ENCODE peak calls at places on chromosomes 6 and 20, in four cellular contexts. D is Panc1, S is neural progenitor cell, U is fibroblast of mammary gland. R is an unnamed sample.

GRCh38 chr20:9609892-9610502 is 95.6 kb downstream of the LAMP5 start:
- DNase-seq in D (peak), S (peak), U (peak), R (peak)

GRCh38 chr6:141932685-141933084 is 200.0 kb upstream of the GJE1 start:
- DNase-seq in D (no peak), S (no peak), U (no peak), R (no peak)

GRCh38 chr6:142566628-142567396 is 265.0 kb downstream of the ADGRG6 start:
- DNase-seq in D (peak), S (peak), U (peak), R (peak)

GRCh38 chr6:89792881-89793280 is 26.7 kb downstream of the MDN1 start:
- DNase-seq in D (peak), S (peak), U (peak), R (peak)

GRCh38 chr6:37130704-37131103 is 39.2 kb upstream of the PIM1 start:
- DNase-seq in D (no peak), S (no peak), U (peak), R (no peak)

GRCh38 chr6:72984981-72985665 is 240.2 kb downstream of the KHDC1L start:
- DNase-seq in D (no peak), S (no peak), U (peak), R (no peak)

GRCh38 chr20:59151391-59151790 is 12.2 kb upstream of the ZNF831 start:
- DNase-seq in D (no peak), S (no peak), U (no peak), R (no peak)

GRCh38 chr20:44180814-44181213 is 6.2 kb downstream of the JPH2 start:
- DNase-seq in D (no peak), S (peak), U (no peak), R (peak)

GRCh38 chr6:32830936-32831335 is 7.6 kb downstream of the TAP2 start:
- DNase-seq in D (no peak), S (no peak), U (no peak), R (no peak)

GRCh38 chr20:45080867-45081616 is 19.9 kb downstream of the KCNS1 start:
- DNase-seq in D (no peak), S (no peak), U (no peak), R (no peak)

GRCh38 chr20:57849868-57850215 is 140.0 kb upstream of the PMEPA1 start:
- DNase-seq in D (no peak), S (peak), U (no peak), R (no peak)

GRCh38 chr6:152502421-152503188 is 134.6 kb downstream of the SYNE1 start:
- DNase-seq in D (no peak), S (no peak), U (no peak), R (no peak)

GRCh38 chr6:105164418-105164817 is 15.4 kb downstream of the POPDC3 start:
- DNase-seq in D (no peak), S (no peak), U (peak), R (no peak)

GRCh38 chr20:36591854-36592641 is 13.5 kb upstream of the RAB5IF start:
- DNase-seq in D (no peak), S (peak), U (peak), R (peak)

GRCh38 chr6:96907498-96907897 is 9.8 kb upstream of the NDUFAF4 start:
- DNase-seq in D (no peak), S (no peak), U (peak), R (no peak)

GRCh38 chr6:45460166-45460565 is 82.4 kb upstream of the SUPT3H start:
- DNase-seq in D (no peak), S (no peak), U (no peak), R (no peak)

GRCh38 chr20:25046736-25047666 is 10.9 kb downstream of the ACSS1 start:
- DNase-seq in D (no peak), S (no peak), U (no peak), R (no peak)

GRCh38 chr6:43172127-43173007 is 1.3 kb downstream of the SRF start:
- DNase-seq in D (no peak), S (peak), U (no peak), R (peak)

GRCh38 chr20:59827138-59828056 is 106.0 kb downstream of the SYCP2 start:
- DNase-seq in D (no peak), S (no peak), U (no peak), R (no peak)

GRCh38 chr6:108163644-108164536 is 1.9 kb upstream of the NR2E1 start:
- DNase-seq in D (no peak), S (peak), U (no peak), R (no peak)

GRCh38 chr6:43386492-43386891 is 17.0 kb upstream of the ZNF318 start:
- DNase-seq in D (no peak), S (peak), U (peak), R (no peak)

GRCh38 chr6:142756215-142756630 is 188.8 kb downstream of the HIVEP2 start:
- DNase-seq in D (no peak), S (no peak), U (peak), R (peak)

GRCh38 chr20:50240092-50240491 is 49.5 kb downstream of the CEBPB start:
- DNase-seq in D (no peak), S (no peak), U (no peak), R (no peak)

GRCh38 chr6:149856256-149856994 is 7.7 kb downstream of the LRP11 start:
- DNase-seq in D (no peak), S (no peak), U (no peak), R (no peak)

GRCh38 chr6:157682856-157683481 is 140.1 kb upstream of the SNX9 start:
- DNase-seq in D (peak), S (no peak), U (peak), R (no peak)

GRCh38 chr6:45619211-45619760 is 241.6 kb upstream of the SUPT3H start:
- DNase-seq in D (no peak), S (no peak), U (peak), R (no peak)

GRCh38 chr6:113644861-113645575 is 212.1 kb upstream of the MARCKS start:
- DNase-seq in D (no peak), S (no peak), U (peak), R (no peak)

GRCh38 chr6:28980797-28981390 is 24.2 kb downstream of the ZNF311 start:
- DNase-seq in D (no peak), S (peak), U (peak), R (peak)

GRCh38 chr6:36963451-36964290 is 9.1 kb downstream of the PI16 start:
- DNase-seq in D (no peak), S (no peak), U (no peak), R (no peak)

GRCh38 chr6:145294942-145295341 is 440.4 kb downstream of the EPM2A start:
- DNase-seq in D (no peak), S (no peak), U (no peak), R (no peak)

GRCh38 chr6:168026925-168027324 is 29.5 kb downstream of the KIF25 start:
- DNase-seq in D (no peak), S (no peak), U (no peak), R (no peak)

GRCh38 chr6:136137008-136137689 is 113.0 kb downstream of the MTFR2 start:
- DNase-seq in D (no peak), S (no peak), U (no peak), R (no peak)

GRCh38 chr6:79607000-79607399 is 24.1 kb upstream of the SH3BGRL2 start:
- DNase-seq in D (no peak), S (no peak), U (no peak), R (no peak)

GRCh38 chr6:7146079-7146828 is 38.5 kb downstream of the RREB1 start:
- DNase-seq in D (no peak), S (no peak), U (peak), R (peak)

DNA sequence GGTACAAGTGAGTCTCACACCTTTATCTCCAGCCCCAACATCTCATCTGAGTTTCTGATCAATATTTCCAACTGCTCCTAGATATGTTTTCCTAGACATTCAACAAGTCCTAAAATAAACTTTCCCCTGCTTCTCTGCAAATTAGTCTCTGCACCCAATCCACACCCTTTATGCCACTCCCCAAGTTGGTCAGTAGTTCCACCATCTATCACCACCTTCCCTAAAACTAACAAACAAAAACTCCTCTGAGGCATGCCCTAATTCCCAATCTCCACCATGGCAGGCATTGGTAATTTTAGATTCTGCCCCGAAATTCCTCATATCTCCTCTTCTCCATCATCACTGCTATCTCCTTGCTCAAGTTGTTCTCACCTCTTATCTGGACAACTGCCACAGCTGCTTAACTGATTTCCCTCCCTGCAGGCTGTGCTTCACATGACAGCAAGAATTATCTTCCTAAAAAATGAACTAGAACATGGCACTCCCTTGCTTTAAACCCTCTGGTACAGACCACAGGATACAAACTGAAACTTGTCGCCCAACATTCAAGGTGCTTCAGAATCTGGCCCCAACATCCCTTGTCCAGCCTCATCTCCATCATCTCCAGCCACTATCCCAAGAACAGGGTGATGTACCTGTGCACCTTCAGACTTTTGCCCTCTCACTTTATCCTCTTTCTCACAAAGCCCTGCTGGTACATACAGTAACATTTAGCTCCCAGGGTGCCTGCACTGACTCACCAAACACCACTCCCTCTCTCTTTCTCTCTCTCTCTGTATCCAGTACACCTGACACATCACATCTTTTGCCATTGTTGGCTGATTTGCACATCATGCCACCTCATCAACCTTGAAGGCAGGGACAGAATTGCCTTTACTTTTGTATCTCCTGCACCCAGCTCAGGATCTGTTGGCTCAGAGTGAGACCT is 55.5 kb downstream of the ZHX3 start:
- DNase-seq in D (no peak), S (no peak), U (peak), R (no peak)
- H3K4me3 ChIP-seq in D (no peak), S (no peak), U (no peak), R (no peak)

GRCh38 chr6:94394822-94395221 is 975.5 kb upstream of the EPHA7 start:
- DNase-seq in D (no peak), S (no peak), U (no peak), R (no peak)

GRCh38 chr6:94389218-94389617 is 969.9 kb upstream of the EPHA7 start:
- DNase-seq in D (no peak), S (no peak), U (no peak), R (no peak)
- H3K4me3 ChIP-seq in D (no peak), S (no peak), U (no peak), R (no peak)

GRCh38 chr6:12750416-12750815 is 33.8 kb downstream of the PHACTR1 start:
- DNase-seq in D (no peak), S (peak), U (no peak), R (no peak)

GRCh38 chr6:12748411-12748810 is 31.8 kb downstream of the PHACTR1 start:
- DNase-seq in D (no peak), S (no peak), U (no peak), R (no peak)

GRCh38 chr6:12748815-12749521 is 32.4 kb downstream of the PHACTR1 start:
- DNase-seq in D (no peak), S (peak), U (no peak), R (no peak)

GRCh38 chr6:12751694-12752304 is 35.2 kb downstream of the PHACTR1 start:
- DNase-seq in D (no peak), S (peak), U (peak), R (peak)

GRCh38 chr6:12749531-12750379 is 33.2 kb downstream of the PHACTR1 start:
- DNase-seq in D (no peak), S (peak), U (no peak), R (no peak)
- H3K4me3 ChIP-seq in D (no peak), S (peak), U (no peak), R (no peak)

GRCh38 chr20:51542894-51543788 is 622 bp upstream of the NFATC2 start:
- DNase-seq in D (no peak), S (no peak), U (no peak), R (peak)

GRCh38 chr20:51540585-51540984 is 1.9 kb downstream of the NFATC2 start:
- DNase-seq in D (no peak), S (no peak), U (no peak), R (no peak)

GRCh38 chr20:51542033-51542893 is at the start of gene NFATC2:
- DNase-seq in D (no peak), S (peak), U (no peak), R (peak)

GRCh38 chr20:51545515-51545914 is 3.0 kb upstream of the NFATC2 start:
- DNase-seq in D (no peak), S (no peak), U (no peak), R (no peak)

DNA sequence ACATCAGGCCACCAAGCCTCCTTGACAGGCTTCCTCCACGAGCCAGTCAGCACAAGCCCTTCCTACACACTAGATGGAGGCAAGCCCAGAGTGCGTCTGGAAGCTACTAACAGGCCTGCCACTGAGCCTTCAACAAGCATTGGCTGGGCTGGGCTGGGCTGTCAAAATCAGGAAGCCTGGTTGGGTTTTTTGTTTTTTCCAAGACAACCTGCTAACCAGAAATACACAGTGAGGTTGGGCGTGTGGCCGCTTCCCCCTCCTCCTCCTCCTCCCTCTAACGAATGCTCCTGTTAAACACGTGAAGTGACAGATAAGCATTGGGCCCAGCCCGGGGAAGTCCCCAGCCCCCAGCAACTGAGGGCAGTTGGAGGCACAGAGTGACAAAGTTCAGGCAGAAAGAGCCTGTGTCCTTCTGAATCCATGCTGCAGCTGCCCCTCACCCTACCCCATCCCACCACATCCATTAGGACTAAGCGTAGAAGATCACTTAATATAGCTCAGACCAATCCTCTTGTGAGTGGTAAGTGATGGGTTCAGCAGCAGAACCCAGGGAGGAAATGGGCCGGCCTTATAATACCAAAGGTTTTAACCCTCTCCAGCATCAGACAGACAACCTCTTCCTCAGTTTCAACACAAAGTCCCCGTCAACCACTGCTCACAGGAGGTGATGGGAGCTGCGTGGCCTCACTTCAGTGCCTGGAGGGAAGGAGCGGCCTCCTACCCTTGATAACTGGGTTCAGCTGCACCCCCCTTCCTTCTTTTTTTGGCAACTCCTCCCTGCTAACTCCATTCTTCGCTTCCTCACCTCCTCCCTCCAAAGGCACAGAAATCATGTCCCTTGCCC is 1.1 kb downstream of the NFATC2 start:
- DNase-seq in D (no peak), S (peak), U (peak), R (peak)
- H3K4me3 ChIP-seq in D (no peak), S (peak), U (no peak), R (peak)

DNA sequence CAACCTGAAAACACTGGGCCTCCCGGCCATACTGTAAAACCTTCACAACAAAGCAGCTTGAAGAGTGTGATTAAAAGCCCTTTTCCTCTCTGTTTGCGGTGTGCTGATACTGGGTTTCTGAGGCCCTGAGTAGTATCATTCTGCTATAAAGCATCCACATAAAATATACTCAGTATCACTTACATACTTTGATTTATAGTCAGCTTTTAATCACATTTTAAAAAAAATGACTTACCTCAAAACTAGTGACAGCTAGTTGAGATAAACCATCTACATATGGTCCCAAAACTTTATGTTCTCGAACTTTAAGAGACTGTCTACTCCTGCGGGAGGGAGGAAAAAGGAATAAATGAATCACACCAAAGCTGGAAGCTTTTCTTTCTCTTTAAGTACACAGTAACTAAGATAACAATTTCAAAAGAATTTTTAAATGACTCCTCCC is 135.7 kb downstream of the KIF13A start:
- DNase-seq in D (no peak), S (no peak), U (peak), R (no peak)
- H3K4me3 ChIP-seq in D (no peak), S (no peak), U (no peak), R (no peak)